ENCODE peak calls at places on chromosomes 16 and 17, in eight cellular contexts. One of them, this sample, is unnamed.

GRCh38 chr17:37787055-37787720 is 42.3 kb upstream of the HNF1B start:
- DNase-seq in type B pancreatic cell: no peak
- DNase-seq in GM12865: no peak
- DNase-seq in mammary epithelial cell: no peak
- DNase-seq in Right ventricle myocardium superior: no peak
- DNase-seq in left lung: no peak
- DNase-seq in endothelial cell: no peak
- DNase-seq in NB4: no peak
- DNase-seq in this sample: no peak

GRCh38 chr17:382644-383533 is 30.3 kb upstream of the RPH3AL start:
- DNase-seq in type B pancreatic cell: no peak
- DNase-seq in GM12865: no peak
- DNase-seq in mammary epithelial cell: no peak
- DNase-seq in Right ventricle myocardium superior: no peak
- DNase-seq in left lung: no peak
- DNase-seq in endothelial cell: no peak
- DNase-seq in NB4: peak; percentile 35
- DNase-seq in this sample: peak; percentile 41

GRCh38 chr17:68512967-68513474 is 791 bp downstream of the PRKAR1A start:
- DNase-seq in type B pancreatic cell: no peak
- DNase-seq in GM12865: peak; percentile 16
- DNase-seq in mammary epithelial cell: peak; percentile 44
- DNase-seq in Right ventricle myocardium superior: no peak
- DNase-seq in left lung: no peak
- DNase-seq in endothelial cell: no peak
- DNase-seq in NB4: peak; percentile 59
- DNase-seq in this sample: no peak

GRCh38 chr17:9837551-9838471 is 12.1 kb downstream of the GLP2R start:
- DNase-seq in type B pancreatic cell: no peak
- DNase-seq in GM12865: no peak
- DNase-seq in mammary epithelial cell: peak; percentile 34
- DNase-seq in Right ventricle myocardium superior: peak; percentile 73
- DNase-seq in left lung: no peak
- DNase-seq in endothelial cell: no peak
- DNase-seq in NB4: no peak
- DNase-seq in this sample: no peak

GRCh38 chr16:49349446-49350168 is 24.0 kb upstream of the C16orf78 start:
- DNase-seq in type B pancreatic cell: no peak
- DNase-seq in GM12865: no peak
- DNase-seq in mammary epithelial cell: no peak
- DNase-seq in Right ventricle myocardium superior: no peak
- DNase-seq in left lung: no peak
- DNase-seq in endothelial cell: no peak
- DNase-seq in NB4: no peak
- DNase-seq in this sample: no peak

GRCh38 chr16:57147381-57148191 is 38.3 kb downstream of the PSME3IP1 start:
- DNase-seq in type B pancreatic cell: no peak
- DNase-seq in GM12865: peak; percentile 40
- DNase-seq in mammary epithelial cell: no peak
- DNase-seq in Right ventricle myocardium superior: peak; percentile 54
- DNase-seq in left lung: no peak
- DNase-seq in endothelial cell: peak; percentile 27
- DNase-seq in NB4: peak; percentile 88
- DNase-seq in this sample: no peak

GRCh38 chr17:600576-601301 is 113.9 kb downstream of the VPS53 start:
- DNase-seq in type B pancreatic cell: no peak
- DNase-seq in GM12865: no peak
- DNase-seq in mammary epithelial cell: no peak
- DNase-seq in Right ventricle myocardium superior: no peak
- DNase-seq in left lung: no peak
- DNase-seq in endothelial cell: no peak
- DNase-seq in NB4: no peak
- DNase-seq in this sample: no peak

GRCh38 chr17:4480929-4481898 is 17.5 kb upstream of the SPNS2 start:
- DNase-seq in type B pancreatic cell: no peak
- DNase-seq in GM12865: peak; percentile 34
- DNase-seq in mammary epithelial cell: no peak
- DNase-seq in Right ventricle myocardium superior: no peak
- DNase-seq in left lung: no peak
- DNase-seq in endothelial cell: no peak
- DNase-seq in NB4: peak; percentile 93
- DNase-seq in this sample: no peak

GRCh38 chr17:332558-333322 is 19.9 kb downstream of the RPH3AL start:
- DNase-seq in type B pancreatic cell: no peak
- DNase-seq in GM12865: no peak
- DNase-seq in mammary epithelial cell: peak; percentile 80
- DNase-seq in Right ventricle myocardium superior: peak; percentile 58
- DNase-seq in left lung: no peak
- DNase-seq in endothelial cell: no peak
- DNase-seq in NB4: no peak
- DNase-seq in this sample: no peak

GRCh38 chr17:75459246-75459589 is 2.8 kb downstream of the TMEM94 start:
- DNase-seq in type B pancreatic cell: no peak
- DNase-seq in GM12865: no peak
- DNase-seq in mammary epithelial cell: no peak
- DNase-seq in Right ventricle myocardium superior: no peak
- DNase-seq in left lung: no peak
- DNase-seq in endothelial cell: no peak
- DNase-seq in NB4: no peak
- DNase-seq in this sample: no peak

GRCh38 chr17:67602974-67603373 is 114.8 kb upstream of the NOL11 start:
- DNase-seq in type B pancreatic cell: no peak
- DNase-seq in GM12865: peak; percentile 89
- DNase-seq in mammary epithelial cell: peak; percentile 20
- DNase-seq in Right ventricle myocardium superior: no peak
- DNase-seq in left lung: no peak
- DNase-seq in endothelial cell: peak; percentile 42
- DNase-seq in NB4: peak; percentile 48
- DNase-seq in this sample: no peak

GRCh38 chr16:84329016-84329415 is 34.3 kb downstream of the WFDC1 start:
- DNase-seq in type B pancreatic cell: no peak
- DNase-seq in GM12865: no peak
- DNase-seq in mammary epithelial cell: no peak
- DNase-seq in Right ventricle myocardium superior: no peak
- DNase-seq in left lung: no peak
- DNase-seq in endothelial cell: no peak
- DNase-seq in NB4: no peak
- DNase-seq in this sample: no peak

GRCh38 chr16:79751785-79752184 is 151.2 kb upstream of the MAF start:
- DNase-seq in type B pancreatic cell: no peak
- DNase-seq in GM12865: no peak
- DNase-seq in mammary epithelial cell: peak; percentile 86
- DNase-seq in Right ventricle myocardium superior: no peak
- DNase-seq in left lung: no peak
- DNase-seq in endothelial cell: no peak
- DNase-seq in NB4: no peak
- DNase-seq in this sample: no peak

GRCh38 chr17:6641374-6641818 is 536 bp downstream of the TXNDC17 start:
- DNase-seq in type B pancreatic cell: no peak
- DNase-seq in GM12865: no peak
- DNase-seq in mammary epithelial cell: peak; percentile 33
- DNase-seq in Right ventricle myocardium superior: no peak
- DNase-seq in left lung: no peak
- DNase-seq in endothelial cell: no peak
- DNase-seq in NB4: no peak
- DNase-seq in this sample: no peak

GRCh38 chr16:11796227-11797165 is 562 bp downstream of the ZC3H7A start:
- DNase-seq in type B pancreatic cell: peak; percentile 73
- DNase-seq in GM12865: peak; percentile 44
- DNase-seq in mammary epithelial cell: peak; percentile 39
- DNase-seq in Right ventricle myocardium superior: peak; percentile 85
- DNase-seq in left lung: peak; percentile 76
- DNase-seq in endothelial cell: peak; percentile 59
- DNase-seq in NB4: peak; percentile 42
- DNase-seq in this sample: no peak

GRCh38 chr17:66459811-66460270 is 157.4 kb downstream of the PRKCA start:
- DNase-seq in type B pancreatic cell: no peak
- DNase-seq in GM12865: no peak
- DNase-seq in mammary epithelial cell: peak; percentile 81
- DNase-seq in Right ventricle myocardium superior: peak; percentile 63
- DNase-seq in left lung: peak; percentile 71
- DNase-seq in endothelial cell: no peak
- DNase-seq in NB4: peak; percentile 98
- DNase-seq in this sample: peak; percentile 91

GRCh38 chr17:73042809-73043685 is 49.4 kb downstream of the SLC39A11 start:
- DNase-seq in type B pancreatic cell: no peak
- DNase-seq in GM12865: no peak
- DNase-seq in mammary epithelial cell: peak; percentile 27
- DNase-seq in Right ventricle myocardium superior: no peak
- DNase-seq in left lung: no peak
- DNase-seq in endothelial cell: no peak
- DNase-seq in NB4: no peak
- DNase-seq in this sample: no peak

GRCh38 chr17:11094377-11094776 is 146.6 kb upstream of the SHISA6 start:
- DNase-seq in type B pancreatic cell: no peak
- DNase-seq in GM12865: no peak
- DNase-seq in mammary epithelial cell: no peak
- DNase-seq in Right ventricle myocardium superior: no peak
- DNase-seq in left lung: no peak
- DNase-seq in endothelial cell: no peak
- DNase-seq in NB4: no peak
- DNase-seq in this sample: no peak

GRCh38 chr16:73743665-73744496 is 552.7 kb upstream of the PSMD7 start:
- DNase-seq in type B pancreatic cell: no peak
- DNase-seq in GM12865: no peak
- DNase-seq in mammary epithelial cell: no peak
- DNase-seq in Right ventricle myocardium superior: no peak
- DNase-seq in left lung: no peak
- DNase-seq in endothelial cell: peak; percentile 29
- DNase-seq in NB4: peak; percentile 39
- DNase-seq in this sample: no peak

GRCh38 chr16:50458694-50459271 is 89.4 kb upstream of the NKD1 start:
- DNase-seq in type B pancreatic cell: no peak
- DNase-seq in GM12865: no peak
- DNase-seq in mammary epithelial cell: no peak
- DNase-seq in Right ventricle myocardium superior: no peak
- DNase-seq in left lung: no peak
- DNase-seq in endothelial cell: no peak
- DNase-seq in NB4: no peak
- DNase-seq in this sample: no peak

GRCh38 chr17:71748872-71749271 is 371.9 kb upstream of the SOX9 start:
- DNase-seq in type B pancreatic cell: no peak
- DNase-seq in GM12865: no peak
- DNase-seq in mammary epithelial cell: no peak
- DNase-seq in Right ventricle myocardium superior: no peak
- DNase-seq in left lung: no peak
- DNase-seq in endothelial cell: no peak
- DNase-seq in NB4: no peak
- DNase-seq in this sample: no peak

GRCh38 chr17:38704645-38705522 is at the start of gene MLLT6:
- DNase-seq in type B pancreatic cell: peak; percentile 83
- DNase-seq in GM12865: peak; percentile 86
- DNase-seq in mammary epithelial cell: peak; percentile 69
- DNase-seq in Right ventricle myocardium superior: peak; percentile 89
- DNase-seq in left lung: peak; percentile 69
- DNase-seq in endothelial cell: peak; percentile 58
- DNase-seq in NB4: peak; percentile 90
- DNase-seq in this sample: no peak

GRCh38 chr16:81745704-81746558 is 33.2 kb upstream of the PLCG2 start:
- DNase-seq in type B pancreatic cell: peak; percentile 76
- DNase-seq in GM12865: peak; percentile 84
- DNase-seq in mammary epithelial cell: peak; percentile 36
- DNase-seq in Right ventricle myocardium superior: peak; percentile 84
- DNase-seq in left lung: peak; percentile 81
- DNase-seq in endothelial cell: peak; percentile 64
- DNase-seq in NB4: peak; percentile 80
- DNase-seq in this sample: no peak

This sample was measured in brain pericyte.